ENCODE peak calls at places on chromosome 21, in five cellular contexts. B is neural progenitor cell, L is GM06990, H is GM23338, N is body of pancreas. W is an unnamed sample.

GRCh38 chr21:45290948-45291612 is 3.4 kb upstream of the POFUT2 start:
- DNase-seq in B (no peak), L (no peak), H (no peak), N (no peak), W (no peak)

GRCh38 chr21:45991606-45992301 is 10.2 kb downstream of the COL6A1 start:
- DNase-seq in B (no peak), L (peak; percentile 1), H (no peak), N (no peak), W (no peak)

GRCh38 chr21:41894511-41894910 is 15.4 kb upstream of the PRDM15 start:
- DNase-seq in B (no peak), L (no peak), H (no peak), N (no peak), W (no peak)

GRCh38 chr21:37821791-37822450 is 94.3 kb downstream of the KCNJ6 start:
- DNase-seq in B (no peak), L (no peak), H (no peak), N (no peak), W (no peak)

GRCh38 chr21:35238119-35238518 is 189.0 kb upstream of the RUNX1 start:
- DNase-seq in B (no peak), L (no peak), H (no peak), N (no peak), W (no peak)

GRCh38 chr21:46153259-46154154 is 1.9 kb downstream of the FTCD start:
- DNase-seq in B (peak; percentile 80), L (no peak), H (peak; percentile 88), N (peak; percentile 73), W (peak; percentile 18)

GRCh38 chr21:45767071-45768006 is 123.8 kb downstream of the PCBP3 start:
- DNase-seq in B (no peak), L (no peak), H (no peak), N (no peak), W (no peak)

GRCh38 chr21:45278156-45278911 is 9.4 kb downstream of the POFUT2 start:
- DNase-seq in B (no peak), L (no peak), H (no peak), N (no peak), W (peak; percentile 5)

GRCh38 chr21:42221581-42222345 is 2.8 kb downstream of the ABCG1 start:
- DNase-seq in B (no peak), L (no peak), H (no peak), N (no peak), W (no peak)

GRCh38 chr21:35258521-35258920 is 209.4 kb upstream of the RUNX1 start:
- DNase-seq in B (no peak), L (no peak), H (no peak), N (no peak), W (no peak)

GRCh38 chr21:44940116-44940631 is 345 bp downstream of the SLX9 start:
- DNase-seq in B (peak; percentile 70), L (no peak), H (peak; percentile 56), N (no peak), W (no peak)

GRCh38 chr21:44800103-44800502 is 1.5 kb downstream of the UBE2G2 start:
- DNase-seq in B (peak; percentile 52), L (no peak), H (peak; percentile 67), N (peak; percentile 25), W (no peak)

GRCh38 chr21:42429856-42430255 is 26.2 kb downstream of the UBASH3A start:
- DNase-seq in B (peak; percentile 63), L (no peak), H (peak; percentile 41), N (no peak), W (no peak)

GRCh38 chr21:24895885-24896734 is 711.2 kb downstream of the MRPL39 start:
- DNase-seq in B (peak; percentile 27), L (peak; percentile 13), H (peak; percentile 66), N (peak; percentile 10), W (no peak)

GRCh38 chr21:45639206-45640000 is 4.1 kb upstream of the PCBP3 start:
- DNase-seq in B (no peak), L (no peak), H (no peak), N (no peak), W (no peak)

GRCh38 chr21:21286170-21286798 is 288.1 kb downstream of the NCAM2 start:
- DNase-seq in B (no peak), L (no peak), H (no peak), N (no peak), W (no peak)

GRCh38 chr21:37445228-37445627 is 78.7 kb downstream of the DYRK1A start:
- DNase-seq in B (no peak), L (no peak), H (no peak), N (no peak), W (no peak)

GRCh38 chr21:45302082-45303061 is 14.7 kb upstream of the POFUT2 start:
- DNase-seq in B (no peak), L (no peak), H (no peak), N (peak; percentile 36), W (peak; percentile 31)

GRCh38 chr21:41684381-41685245 is 82.2 kb downstream of the RIPK4 start:
- DNase-seq in B (no peak), L (no peak), H (no peak), N (peak; percentile 70), W (no peak)

GRCh38 chr21:41580758-41581554 is 73.0 kb upstream of the TMPRSS2 start:
- DNase-seq in B (peak; percentile 28), L (no peak), H (no peak), N (no peak), W (no peak)

GRCh38 chr21:45447821-45448220 is 42.9 kb downstream of the COL18A1 start:
- DNase-seq in B (no peak), L (no peak), H (no peak), N (no peak), W (no peak)

GRCh38 chr21:16579538-16579937 is 849.8 kb downstream of the USP25 start:
- DNase-seq in B (no peak), L (no peak), H (no peak), N (no peak), W (no peak)

GRCh38 chr21:34933609-34934345 is 115.3 kb downstream of the RUNX1 start:
- DNase-seq in B (no peak), L (no peak), H (no peak), N (no peak), W (no peak)

GRCh38 chr21:34986561-34987533 is 62.3 kb downstream of the RUNX1 start:
- DNase-seq in B (peak; percentile 55), L (peak; percentile 73), H (peak; percentile 43), N (peak; percentile 20), W (peak; percentile 33)

GRCh38 chr21:45531393-45532215 is 10.6 kb downstream of the SLC19A1 start:
- DNase-seq in B (no peak), L (no peak), H (no peak), N (no peak), W (no peak)

GRCh38 chr21:44865561-44866280 is 7.8 kb downstream of the PTTG1IP start:
- DNase-seq in B (no peak), L (no peak), H (no peak), N (no peak), W (no peak)

GRCh38 chr21:42227909-42228708 is 9.2 kb downstream of the ABCG1 start:
- DNase-seq in B (peak; percentile 29), L (peak; percentile 84), H (peak; percentile 71), N (peak; percentile 63), W (peak; percentile 90)

GRCh38 chr21:36747815-36748381 is 49.0 kb downstream of the SIM2 start:
- DNase-seq in B (peak; percentile 93), L (peak; percentile 39), H (peak; percentile 85), N (peak; percentile 78), W (peak; percentile 28)

GRCh38 chr21:36976882-36977651 is 10.6 kb upstream of the HLCS start:
- DNase-seq in B (peak; percentile 82), L (peak; percentile 65), H (peak; percentile 93), N (peak; percentile 52), W (no peak)

GRCh38 chr21:21232320-21232719 is 234.1 kb downstream of the NCAM2 start:
- DNase-seq in B (peak; percentile 42), L (no peak), H (peak; percentile 21), N (no peak), W (no peak)

GRCh38 chr21:27817061-27817460 is 850.2 kb upstream of the ADAMTS5 start:
- DNase-seq in B (no peak), L (no peak), H (no peak), N (no peak), W (no peak)

GRCh38 chr21:21457077-21457476 is 458.9 kb downstream of the NCAM2 start:
- DNase-seq in B (no peak), L (no peak), H (no peak), N (no peak), W (no peak)

GRCh38 chr21:42566524-42567180 is 53.0 kb downstream of the SLC37A1 start:
- DNase-seq in B (no peak), L (no peak), H (no peak), N (no peak), W (no peak)

DNA sequence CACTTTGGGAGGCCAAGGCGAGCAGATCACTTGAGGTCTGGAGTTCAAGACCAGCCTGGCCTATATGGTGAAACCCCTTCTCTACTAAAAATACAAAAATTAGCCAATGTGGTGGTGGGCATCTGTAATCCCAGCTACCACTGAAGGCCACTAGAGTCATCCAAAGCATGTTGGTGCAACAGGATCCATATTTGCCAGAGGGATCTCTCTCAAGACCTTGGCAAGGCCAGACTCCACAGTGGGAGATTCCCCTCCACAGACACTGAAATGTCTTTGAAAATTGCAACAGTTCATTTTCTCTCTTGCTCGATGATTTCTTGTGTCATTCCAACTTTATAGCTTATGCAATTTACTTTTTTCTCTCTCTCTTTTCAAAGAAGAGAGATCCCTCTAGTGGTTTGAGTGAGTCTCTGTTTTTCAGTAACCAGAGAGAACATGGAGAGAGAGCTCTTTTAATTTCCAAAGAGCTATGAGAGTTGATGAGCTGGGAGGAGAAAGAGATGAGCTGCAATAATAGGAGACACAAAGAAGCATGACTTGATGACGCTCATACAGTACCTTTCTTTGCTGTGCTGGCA is 176.8 kb upstream of the USP25 start:
- DNase-seq in B (no peak), L (no peak), H (peak; percentile 45), N (no peak), W (no peak)
- TF ChIP-seq CTCF in B (peak; percentile 58), L (peak; percentile 35), H (peak; percentile 71), N (peak; percentile 10), W (peak; percentile 39)

DNA sequence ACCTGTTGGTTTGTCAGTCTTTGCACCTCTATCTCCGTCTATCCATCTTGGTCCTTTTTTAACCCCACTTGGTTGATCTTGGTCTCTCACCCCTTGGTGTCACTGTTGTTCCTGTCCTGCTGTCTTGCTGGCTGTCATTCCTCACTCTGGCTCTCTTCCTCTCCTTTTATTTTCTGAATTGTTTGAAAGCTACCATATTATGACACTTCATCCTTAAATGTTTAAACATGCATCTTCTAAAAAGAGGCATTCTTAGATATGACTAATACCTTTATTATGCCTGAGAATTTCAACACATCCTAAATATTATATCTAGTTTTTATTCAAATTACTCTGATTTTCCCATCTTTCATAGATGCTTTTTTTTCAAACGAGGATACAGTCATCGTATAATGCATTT is 37.0 kb downstream of the BACH1 start:
- DNase-seq in B (no peak), L (no peak), H (no peak), N (no peak), W (no peak)
- TF ChIP-seq CTCF in B (no peak), L (no peak), H (no peak), N (no peak), W (no peak)

GRCh38 chr21:43728467-43729390 is 9.8 kb downstream of the PDXK start:
- DNase-seq in B (peak; percentile 87), L (peak; percentile 90), H (peak; percentile 94), N (peak; percentile 85), W (peak; percentile 78)
- TF ChIP-seq CTCF in B (peak; percentile 56), L (peak; percentile 23), H (peak; percentile 26), N (no peak), W (no peak)

DNA sequence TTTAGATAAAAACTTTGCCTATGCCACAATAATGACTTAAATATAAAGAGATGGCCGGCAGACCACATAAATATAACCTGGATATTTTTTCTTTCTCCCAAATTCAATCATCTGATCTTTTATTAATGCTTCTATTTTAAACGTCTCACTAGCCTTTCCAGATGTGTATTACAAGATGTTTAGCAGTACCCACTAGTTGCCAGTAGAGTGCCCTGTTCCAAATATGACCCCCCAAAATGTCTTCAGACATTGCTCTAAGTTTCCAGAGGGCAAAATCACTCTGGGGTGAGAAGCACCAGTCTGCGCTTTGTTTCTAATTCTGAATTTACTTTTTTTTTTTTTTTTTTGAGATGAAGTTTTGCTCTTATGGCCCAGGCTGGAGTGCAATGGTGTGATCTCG is 268.1 kb downstream of the GRIK1 start:
- DNase-seq in B (no peak), L (no peak), H (peak; percentile 19), N (no peak), W (no peak)
- TF ChIP-seq CTCF in B (peak; percentile 32), L (peak; percentile 11), H (peak; percentile 47), N (no peak), W (no peak)

W was measured in natural killer cell.